ENCODE peak calls at places on chromosome 12, in nine cellular contexts. One of them, this sample, is unnamed.

GRCh38 chr12:59113831-59114273 is 193.5 kb upstream of the LRIG3 start:
- DNase-seq in G401: peak; percentile 52
- DNase-seq in stimulated activated CD8-positive, alpha-beta memory T cell treated with anti-CD3 and anti-CD28 coated beads, Interleukin-2, amount 100 ng/mL, for 1 hour: no peak
- DNase-seq in colonic mucosa: peak; percentile 88
- DNase-seq in CD4-positive, alpha-beta memory T cell: peak; percentile 2
- DNase-seq in PC-3: peak; percentile 84
- DNase-seq in NT2/D1: peak; percentile 79
- DNase-seq in HS-27A: peak; percentile 35
- DNase-seq in pons: peak; percentile 86
- DNase-seq in this sample: peak; percentile 79

GRCh38 chr12:126051611-126052107 is 986.4 kb downstream of the AACS start:
- DNase-seq in G401: no peak
- DNase-seq in stimulated activated CD8-positive, alpha-beta memory T cell treated with anti-CD3 and anti-CD28 coated beads, Interleukin-2, amount 100 ng/mL, for 1 hour: no peak
- DNase-seq in colonic mucosa: no peak
- DNase-seq in CD4-positive, alpha-beta memory T cell: no peak
- DNase-seq in PC-3: peak; percentile 74
- DNase-seq in NT2/D1: no peak
- DNase-seq in HS-27A: no peak
- DNase-seq in pons: no peak
- DNase-seq in this sample: no peak

GRCh38 chr12:13368971-13369370 is 172.4 kb downstream of the EMP1 start:
- DNase-seq in G401: no peak
- DNase-seq in stimulated activated CD8-positive, alpha-beta memory T cell treated with anti-CD3 and anti-CD28 coated beads, Interleukin-2, amount 100 ng/mL, for 1 hour: no peak
- DNase-seq in colonic mucosa: no peak
- DNase-seq in CD4-positive, alpha-beta memory T cell: no peak
- DNase-seq in PC-3: no peak
- DNase-seq in NT2/D1: peak; percentile 85
- DNase-seq in HS-27A: no peak
- DNase-seq in pons: no peak
- DNase-seq in this sample: no peak

GRCh38 chr12:49962861-49963765 is 1.4 kb downstream of the AQP5 start:
- DNase-seq in G401: peak; percentile 34
- DNase-seq in stimulated activated CD8-positive, alpha-beta memory T cell treated with anti-CD3 and anti-CD28 coated beads, Interleukin-2, amount 100 ng/mL, for 1 hour: no peak
- DNase-seq in colonic mucosa: peak; percentile 57
- DNase-seq in CD4-positive, alpha-beta memory T cell: no peak
- DNase-seq in PC-3: peak; percentile 91
- DNase-seq in NT2/D1: no peak
- DNase-seq in HS-27A: peak; percentile 74
- DNase-seq in pons: no peak
- DNase-seq in this sample: no peak

GRCh38 chr12:58967551-58967950 is 47.2 kb upstream of the LRIG3 start:
- DNase-seq in G401: no peak
- DNase-seq in stimulated activated CD8-positive, alpha-beta memory T cell treated with anti-CD3 and anti-CD28 coated beads, Interleukin-2, amount 100 ng/mL, for 1 hour: no peak
- DNase-seq in colonic mucosa: no peak
- DNase-seq in CD4-positive, alpha-beta memory T cell: no peak
- DNase-seq in PC-3: no peak
- DNase-seq in NT2/D1: no peak
- DNase-seq in HS-27A: no peak
- DNase-seq in pons: no peak
- DNase-seq in this sample: peak; percentile 3

GRCh38 chr12:15164997-15165659 is 56.1 kb downstream of the RERG start:
- DNase-seq in G401: no peak
- DNase-seq in stimulated activated CD8-positive, alpha-beta memory T cell treated with anti-CD3 and anti-CD28 coated beads, Interleukin-2, amount 100 ng/mL, for 1 hour: no peak
- DNase-seq in colonic mucosa: no peak
- DNase-seq in CD4-positive, alpha-beta memory T cell: no peak
- DNase-seq in PC-3: no peak
- DNase-seq in NT2/D1: peak; percentile 57
- DNase-seq in HS-27A: no peak
- DNase-seq in pons: no peak
- DNase-seq in this sample: peak; percentile 9

GRCh38 chr12:64083285-64084210 is 138.5 kb downstream of the KICS2 start:
- DNase-seq in G401: peak; percentile 72
- DNase-seq in stimulated activated CD8-positive, alpha-beta memory T cell treated with anti-CD3 and anti-CD28 coated beads, Interleukin-2, amount 100 ng/mL, for 1 hour: no peak
- DNase-seq in colonic mucosa: peak; percentile 87
- DNase-seq in CD4-positive, alpha-beta memory T cell: no peak
- DNase-seq in PC-3: peak; percentile 58
- DNase-seq in NT2/D1: no peak
- DNase-seq in HS-27A: no peak
- DNase-seq in pons: peak; percentile 92
- DNase-seq in this sample: peak; percentile 43

GRCh38 chr12:49824886-49825285 is 3.3 kb downstream of the NCKAP5L start:
- DNase-seq in G401: no peak
- DNase-seq in stimulated activated CD8-positive, alpha-beta memory T cell treated with anti-CD3 and anti-CD28 coated beads, Interleukin-2, amount 100 ng/mL, for 1 hour: no peak
- DNase-seq in colonic mucosa: no peak
- DNase-seq in CD4-positive, alpha-beta memory T cell: no peak
- DNase-seq in PC-3: no peak
- DNase-seq in NT2/D1: no peak
- DNase-seq in HS-27A: no peak
- DNase-seq in pons: peak; percentile 75
- DNase-seq in this sample: peak; percentile 81

GRCh38 chr12:15698377-15698867 is 90.8 kb downstream of the EPS8 start:
- DNase-seq in G401: no peak
- DNase-seq in stimulated activated CD8-positive, alpha-beta memory T cell treated with anti-CD3 and anti-CD28 coated beads, Interleukin-2, amount 100 ng/mL, for 1 hour: no peak
- DNase-seq in colonic mucosa: peak; percentile 66
- DNase-seq in CD4-positive, alpha-beta memory T cell: no peak
- DNase-seq in PC-3: no peak
- DNase-seq in NT2/D1: no peak
- DNase-seq in HS-27A: no peak
- DNase-seq in pons: no peak
- DNase-seq in this sample: no peak

GRCh38 chr12:57631566-57632368 is 1.2 kb downstream of the B4GALNT1 start:
- DNase-seq in G401: peak; percentile 75
- DNase-seq in stimulated activated CD8-positive, alpha-beta memory T cell treated with anti-CD3 and anti-CD28 coated beads, Interleukin-2, amount 100 ng/mL, for 1 hour: no peak
- DNase-seq in colonic mucosa: no peak
- DNase-seq in CD4-positive, alpha-beta memory T cell: no peak
- DNase-seq in PC-3: no peak
- DNase-seq in NT2/D1: no peak
- DNase-seq in HS-27A: no peak
- DNase-seq in pons: no peak
- DNase-seq in this sample: no peak

GRCh38 chr12:52232233-52232915 is 669 bp upstream of the KRT7 start:
- DNase-seq in G401: no peak
- DNase-seq in stimulated activated CD8-positive, alpha-beta memory T cell treated with anti-CD3 and anti-CD28 coated beads, Interleukin-2, amount 100 ng/mL, for 1 hour: no peak
- DNase-seq in colonic mucosa: no peak
- DNase-seq in CD4-positive, alpha-beta memory T cell: no peak
- DNase-seq in PC-3: no peak
- DNase-seq in NT2/D1: no peak
- DNase-seq in HS-27A: no peak
- DNase-seq in pons: no peak
- DNase-seq in this sample: peak; percentile 58

GRCh38 chr12:127984386-127985055 is 282.4 kb upstream of the TMEM132C start:
- DNase-seq in G401: no peak
- DNase-seq in stimulated activated CD8-positive, alpha-beta memory T cell treated with anti-CD3 and anti-CD28 coated beads, Interleukin-2, amount 100 ng/mL, for 1 hour: no peak
- DNase-seq in colonic mucosa: no peak
- DNase-seq in CD4-positive, alpha-beta memory T cell: no peak
- DNase-seq in PC-3: peak; percentile 72
- DNase-seq in NT2/D1: no peak
- DNase-seq in HS-27A: no peak
- DNase-seq in pons: no peak
- DNase-seq in this sample: peak; percentile 66

GRCh38 chr12:26054383-26054782 is 70.5 kb downstream of the BHLHE41 start:
- DNase-seq in G401: no peak
- DNase-seq in stimulated activated CD8-positive, alpha-beta memory T cell treated with anti-CD3 and anti-CD28 coated beads, Interleukin-2, amount 100 ng/mL, for 1 hour: no peak
- DNase-seq in colonic mucosa: no peak
- DNase-seq in CD4-positive, alpha-beta memory T cell: no peak
- DNase-seq in PC-3: no peak
- DNase-seq in NT2/D1: no peak
- DNase-seq in HS-27A: no peak
- DNase-seq in pons: no peak
- DNase-seq in this sample: no peak

GRCh38 chr12:20624718-20625117 is 70.4 kb upstream of the SLCO1C1 start:
- DNase-seq in G401: no peak
- DNase-seq in stimulated activated CD8-positive, alpha-beta memory T cell treated with anti-CD3 and anti-CD28 coated beads, Interleukin-2, amount 100 ng/mL, for 1 hour: no peak
- DNase-seq in colonic mucosa: peak; percentile 23
- DNase-seq in CD4-positive, alpha-beta memory T cell: no peak
- DNase-seq in PC-3: peak; percentile 43
- DNase-seq in NT2/D1: peak; percentile 33
- DNase-seq in HS-27A: peak; percentile 20
- DNase-seq in pons: peak; percentile 32
- DNase-seq in this sample: peak; percentile 30

GRCh38 chr12:121858662-121859572 is at the start of gene HPD:
- DNase-seq in G401: peak; percentile 25
- DNase-seq in stimulated activated CD8-positive, alpha-beta memory T cell treated with anti-CD3 and anti-CD28 coated beads, Interleukin-2, amount 100 ng/mL, for 1 hour: no peak
- DNase-seq in colonic mucosa: peak; percentile 46
- DNase-seq in CD4-positive, alpha-beta memory T cell: no peak
- DNase-seq in PC-3: peak; percentile 77
- DNase-seq in NT2/D1: peak; percentile 75
- DNase-seq in HS-27A: peak; percentile 50
- DNase-seq in pons: peak; percentile 11
- DNase-seq in this sample: peak; percentile 79

GRCh38 chr12:111443586-111443985 is 37.9 kb downstream of the SH2B3 start:
- DNase-seq in G401: no peak
- DNase-seq in stimulated activated CD8-positive, alpha-beta memory T cell treated with anti-CD3 and anti-CD28 coated beads, Interleukin-2, amount 100 ng/mL, for 1 hour: no peak
- DNase-seq in colonic mucosa: no peak
- DNase-seq in CD4-positive, alpha-beta memory T cell: no peak
- DNase-seq in PC-3: peak; percentile 75
- DNase-seq in NT2/D1: no peak
- DNase-seq in HS-27A: no peak
- DNase-seq in pons: no peak
- DNase-seq in this sample: peak; percentile 85

GRCh38 chr12:127327986-127328385 is 939.0 kb upstream of the TMEM132C start:
- DNase-seq in G401: no peak
- DNase-seq in stimulated activated CD8-positive, alpha-beta memory T cell treated with anti-CD3 and anti-CD28 coated beads, Interleukin-2, amount 100 ng/mL, for 1 hour: no peak
- DNase-seq in colonic mucosa: no peak
- DNase-seq in CD4-positive, alpha-beta memory T cell: no peak
- DNase-seq in PC-3: peak; percentile 39
- DNase-seq in NT2/D1: no peak
- DNase-seq in HS-27A: no peak
- DNase-seq in pons: no peak
- DNase-seq in this sample: peak; percentile 33

GRCh38 chr12:93805736-93806141 is 128.6 kb downstream of the CRADD start:
- DNase-seq in G401: no peak
- DNase-seq in stimulated activated CD8-positive, alpha-beta memory T cell treated with anti-CD3 and anti-CD28 coated beads, Interleukin-2, amount 100 ng/mL, for 1 hour: no peak
- DNase-seq in colonic mucosa: no peak
- DNase-seq in CD4-positive, alpha-beta memory T cell: no peak
- DNase-seq in PC-3: no peak
- DNase-seq in NT2/D1: no peak
- DNase-seq in HS-27A: no peak
- DNase-seq in pons: no peak
- DNase-seq in this sample: peak; percentile 22

GRCh38 chr12:120980800-120981368 is 2.5 kb downstream of the HNF1A start:
- DNase-seq in G401: no peak
- DNase-seq in stimulated activated CD8-positive, alpha-beta memory T cell treated with anti-CD3 and anti-CD28 coated beads, Interleukin-2, amount 100 ng/mL, for 1 hour: no peak
- DNase-seq in colonic mucosa: peak; percentile 71
- DNase-seq in CD4-positive, alpha-beta memory T cell: no peak
- DNase-seq in PC-3: no peak
- DNase-seq in NT2/D1: no peak
- DNase-seq in HS-27A: no peak
- DNase-seq in pons: no peak
- DNase-seq in this sample: no peak

GRCh38 chr12:47068539-47068938 is 10.9 kb upstream of the PCED1B start:
- DNase-seq in G401: peak; percentile 38
- DNase-seq in stimulated activated CD8-positive, alpha-beta memory T cell treated with anti-CD3 and anti-CD28 coated beads, Interleukin-2, amount 100 ng/mL, for 1 hour: no peak
- DNase-seq in colonic mucosa: no peak
- DNase-seq in CD4-positive, alpha-beta memory T cell: no peak
- DNase-seq in PC-3: no peak
- DNase-seq in NT2/D1: no peak
- DNase-seq in HS-27A: no peak
- DNase-seq in pons: no peak
- DNase-seq in this sample: no peak

This sample was measured in ELR.